ENCODE peak calls at places on chromosomes 5 and 9, in eight cellular contexts. H, Z, B, O, K, T, D and M are unnamed samples.

GRCh38 chr9:89814340-89815040 is 209.7 kb downstream of the GADD45G start:
- DNase-seq in Z (no peak), B (no peak), O (peak), K (no peak), H (no peak), T (no peak), D (no peak), M (no peak)

GRCh38 chr9:106864533-106865143 is 1.7 kb downstream of the ZNF462 start:
- DNase-seq in K (no peak), O (no peak), D (no peak), H (peak), T (no peak), Z (no peak), B (no peak), M (peak)

GRCh38 chr5:96114736-96115466 is 153.2 kb upstream of the ELL2 start:
- DNase-seq in K (no peak), D (no peak), T (no peak), O (no peak), H (peak), B (no peak), Z (no peak), M (no peak)

GRCh38 chr9:84481819-84482218 is 141.3 kb upstream of the SLC28A3 start:
- DNase-seq in O (no peak), D (no peak), B (no peak), H (no peak), T (no peak), Z (no peak), K (no peak), M (no peak)

GRCh38 chr9:120608421-120608820 is 28.5 kb upstream of the CDK5RAP2 start:
- DNase-seq in T (no peak), H (peak), B (no peak), D (no peak), O (no peak), Z (no peak), K (no peak), M (no peak)

GRCh38 chr5:71932131-71932635 is 175.1 kb upstream of the MAP1B start:
- DNase-seq in H (peak), D (no peak), O (no peak), K (no peak), B (no peak), Z (no peak), T (no peak), M (no peak)

GRCh38 chr9:78541868-78542267 is 244.9 kb downstream of the PSAT1 start:
- DNase-seq in H (no peak), D (no peak), K (no peak), B (no peak), Z (no peak), O (no peak), T (no peak), M (no peak)

GRCh38 chr9:6610073-6610472 is 35.5 kb downstream of the GLDC start:
- DNase-seq in Z (no peak), D (no peak), H (no peak), B (no peak), O (no peak), T (no peak), K (no peak), M (no peak)

GRCh38 chr5:82327961-82328360 is 49.8 kb upstream of the RPS23 start:
- DNase-seq in T (no peak), B (no peak), Z (no peak), K (no peak), H (no peak), D (no peak), O (no peak), M (no peak)

GRCh38 chr5:1034421-1034905 is 25.9 kb downstream of the NKD2 start:
- DNase-seq in Z (no peak), H (no peak), K (no peak), B (no peak), D (no peak), T (no peak), O (no peak), M (peak)

GRCh38 chr9:2208991-2209390 is 193.8 kb downstream of the SMARCA2 start:
- DNase-seq in H (no peak), D (no peak), Z (no peak), O (no peak), K (no peak), B (no peak), T (no peak), M (no peak)

GRCh38 chr5:40551706-40552557 is 127.8 kb upstream of the PTGER4 start:
- DNase-seq in H (peak), Z (no peak), O (no peak), T (no peak), B (no peak), K (no peak), D (no peak), M (peak)

GRCh38 chr5:95406426-95407093 is 15.4 kb downstream of the FAM81B start:
- DNase-seq in B (no peak), H (no peak), K (no peak), D (no peak), Z (no peak), O (no peak), T (no peak), M (peak)

GRCh38 chr5:96933764-96934163 is 2.1 kb upstream of the LNPEP start:
- DNase-seq in T (no peak), B (no peak), D (no peak), Z (no peak), O (no peak), H (no peak), K (no peak), M (no peak)

GRCh38 chr5:157160001-157160400 is 6.1 kb downstream of the GARIN3 start:
- DNase-seq in K (peak), Z (no peak), D (no peak), B (no peak), O (no peak), T (no peak), H (no peak), M (no peak)

GRCh38 chr5:143435207-143435657 is 31.7 kb upstream of the NR3C1 start:
- DNase-seq in O (peak), Z (no peak), D (no peak), H (peak), T (no peak), B (no peak), K (peak), M (no peak)

GRCh38 chr5:6682239-6682638 is 31.0 kb upstream of the TENT4A start:
- DNase-seq in D (no peak), B (no peak), Z (no peak), K (no peak), O (no peak), T (no peak), H (no peak), M (peak)

GRCh38 chr5:78269088-78269703 is 25.3 kb downstream of the AP3B1 start:
- DNase-seq in D (no peak), H (no peak), O (peak), T (no peak), K (no peak), Z (no peak), B (no peak), M (no peak)

GRCh38 chr5:93621340-93621872 is 38.4 kb downstream of the NR2F1 start:
- DNase-seq in D (no peak), K (no peak), B (no peak), Z (no peak), T (peak), O (no peak), H (peak), M (peak)

GRCh38 chr5:72066658-72067057 is 40.6 kb upstream of the MAP1B start:
- DNase-seq in D (no peak), K (no peak), B (no peak), O (no peak), T (no peak), H (peak), Z (no peak), M (no peak)

GRCh38 chr9:87464110-87464991 is 33.3 kb upstream of the DAPK1 start:
- DNase-seq in H (peak), K (no peak), D (no peak), Z (no peak), B (peak), O (peak), T (no peak), M (no peak)

GRCh38 chr5:38925154-38925925 is 79.5 kb downstream of the OSMR start:
- DNase-seq in B (no peak), K (no peak), Z (no peak), O (no peak), D (no peak), T (no peak), H (peak), M (peak)